ENCODE peak calls at places on chromosomes 4 and X, in eight cellular contexts. G is MM.1S, P is AG09309, U is fibroblast of mammary gland, X is breast epithelium, I is IMR-90, R is MCF 10A, C is A549. K is an unnamed sample.

GRCh38 chr4:80270321-80270720 is 3.9 kb downstream of the FGF5 start:
- DNase-seq in R (no peak), U (no peak), P (no peak), C (no peak), I (no peak), X (no peak), G (no peak), K (no peak)

GRCh38 chr4:128525939-128526630 is 238.5 kb upstream of the PGRMC2 start:
- DNase-seq in U (peak), P (peak), I (peak), X (no peak), R (peak), C (no peak), G (no peak), K (peak)

GRCh38 chr4:2433609-2434350 is 15.0 kb downstream of the CFAP99 start:
- DNase-seq in G (no peak), X (no peak), P (no peak), C (no peak), R (no peak), I (no peak), U (no peak), K (no peak)

GRCh38 chrX:67781132-67781531 is 237.3 kb downstream of the AR start:
- DNase-seq in P (no peak), X (no peak), R (no peak), G (no peak), U (peak), C (no peak), I (no peak), K (no peak)

GRCh38 chrX:5142644-5143043 is 1086.0 kb downstream of the NLGN4X start:
- DNase-seq in C (no peak), I (no peak), P (no peak), X (no peak), R (no peak), G (no peak), U (no peak), K (no peak)

GRCh38 chr4:119046263-119046662 is 89.4 kb upstream of the MYOZ2 start:
- DNase-seq in C (no peak), R (no peak), X (no peak), I (no peak), U (no peak), P (no peak), G (peak), K (no peak)

GRCh38 chr4:71680706-71681105 is 103.2 kb downstream of the GC start:
- DNase-seq in U (no peak), X (no peak), P (no peak), R (no peak), C (no peak), I (no peak), G (no peak), K (peak)

GRCh38 chr4:130368668-130369067 is 1272.7 kb downstream of the C4orf33 start:
- DNase-seq in U (no peak), X (no peak), I (no peak), G (no peak), R (no peak), C (no peak), P (no peak), K (no peak)

GRCh38 chr4:1010522-1011021 is 854 bp upstream of the FGFRL1 start:
- DNase-seq in I (peak), P (peak), X (no peak), G (no peak), C (no peak), R (peak), U (peak), K (peak)

DNA sequence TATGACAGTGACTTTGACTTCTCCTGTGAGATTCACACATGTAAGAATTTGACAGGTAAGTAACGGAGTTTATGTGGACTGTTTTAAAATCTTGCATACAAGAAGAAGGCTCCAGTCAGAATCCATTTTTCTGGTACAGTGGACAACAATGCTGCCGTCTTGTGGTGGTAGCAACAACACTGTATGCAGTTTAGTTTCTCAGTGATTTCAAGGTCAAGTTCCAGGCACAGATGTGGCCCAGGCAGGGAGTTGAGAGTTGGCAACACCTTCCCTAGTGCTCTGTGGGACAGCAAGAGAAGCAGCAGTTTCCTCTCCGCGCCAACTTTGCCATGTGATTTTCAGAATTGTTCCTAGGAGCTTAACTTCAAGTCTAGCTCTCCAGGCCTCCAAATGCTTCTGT is 56.0 kb upstream of the STPG2 start:
- DNase-seq in X (no peak), G (no peak), R (no peak), C (no peak), I (no peak), P (no peak), U (peak), K (no peak)
- TF ChIP-seq CTCF in X (no peak), G (no peak), R (no peak), C (no peak), I (no peak), P (peak), U (no peak), K (no peak)

GRCh38 chr4:65865489-65865888 is 195.2 kb upstream of the EPHA5 start:
- DNase-seq in U (peak), C (no peak), P (no peak), G (no peak), R (peak), X (no peak), I (no peak), K (peak)
- TF ChIP-seq CTCF in U (peak), C (no peak), P (peak), G (no peak), R (peak), X (no peak), I (peak), K (peak)

DNA sequence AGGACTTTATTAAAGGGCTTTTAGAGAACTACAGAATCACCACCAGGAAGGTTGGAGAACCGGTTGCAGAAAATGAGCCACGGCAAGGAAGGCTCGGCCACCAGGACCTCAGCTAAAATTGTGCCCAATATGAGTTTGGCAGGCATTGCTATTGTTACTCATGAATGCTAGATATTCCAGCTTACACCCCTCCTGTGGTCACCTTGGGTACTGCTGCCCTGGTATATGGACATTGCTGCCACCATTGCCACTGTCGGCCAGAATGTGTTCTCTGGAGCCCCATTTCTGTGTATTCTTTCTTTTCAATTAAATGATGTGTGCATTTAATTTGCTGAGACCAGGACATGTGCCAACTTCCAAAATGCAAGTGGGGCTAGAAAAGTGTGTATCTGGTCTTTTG is 626.7 kb upstream of the BOD1L1 start:
- DNase-seq in U (peak), C (peak), R (peak), G (peak), P (no peak), X (no peak), I (peak), K (peak)
- TF ChIP-seq CTCF in U (peak), C (no peak), R (peak), G (peak), P (peak), X (peak), I (peak), K (peak)

DNA sequence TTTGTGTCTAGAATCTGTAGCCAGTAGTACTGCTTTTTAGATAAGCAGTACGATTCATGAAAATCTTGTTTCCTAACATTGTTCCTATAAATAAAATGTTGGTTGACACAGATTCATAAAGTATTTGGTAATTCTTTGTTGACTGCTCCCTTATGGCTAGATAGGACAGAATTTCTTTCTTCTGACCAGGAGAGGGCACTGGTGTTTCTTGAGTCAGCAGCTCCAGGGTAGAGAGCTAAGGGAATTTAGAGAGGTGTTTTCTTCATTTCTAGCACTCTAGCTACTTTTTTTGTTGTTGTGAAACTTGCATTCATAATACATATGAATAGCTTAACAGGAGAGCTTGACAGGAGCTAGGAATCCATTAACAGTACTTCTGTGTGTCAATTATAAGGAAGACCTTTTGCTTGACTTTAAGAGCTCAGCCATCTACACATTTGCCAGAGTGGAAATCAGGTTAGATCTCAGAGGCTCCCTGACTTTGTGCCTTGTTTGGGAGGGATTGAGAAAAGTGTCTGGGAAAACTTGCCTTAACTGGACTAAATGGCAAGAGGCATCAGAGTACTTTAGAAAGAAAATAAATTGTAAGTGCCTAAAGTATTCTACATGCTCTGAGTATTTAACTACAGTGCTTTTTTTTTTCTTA is 756.1 kb downstream of the SH3BGRL start:
- DNase-seq in C (peak), U (peak), G (peak), P (no peak), X (no peak), I (peak), R (peak), K (no peak)
- TF ChIP-seq CTCF in C (peak), U (peak), G (peak), P (no peak), X (peak), I (peak), R (peak), K (no peak)

GRCh38 chr4:27861381-27861787 is 1000.7 kb downstream of the STIM2 start:
- DNase-seq in G (peak), R (peak), X (no peak), I (peak), P (peak), C (no peak), U (peak), K (peak)
- TF ChIP-seq CTCF in G (peak), R (peak), X (peak), I (peak), P (peak), C (peak), U (peak), K (peak)

DNA sequence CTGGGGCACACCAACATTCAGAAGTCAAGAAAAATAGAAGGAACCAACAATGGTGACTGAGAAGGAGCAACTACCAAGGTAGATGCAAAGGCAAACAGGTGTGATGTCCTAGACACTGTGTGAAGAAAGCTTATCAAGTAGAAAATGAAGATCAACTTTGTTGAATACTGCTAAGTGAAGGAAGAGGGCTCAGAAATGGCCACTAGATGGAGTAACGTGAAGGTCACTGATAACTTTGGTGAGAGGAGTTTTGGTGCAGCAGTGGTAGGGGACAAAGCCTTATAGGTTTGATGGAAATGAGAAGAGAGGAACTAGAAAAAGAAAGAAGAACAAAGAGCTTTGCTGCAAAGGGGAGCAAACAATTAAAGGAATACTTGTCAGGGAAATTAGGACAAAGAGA is 23.5 kb downstream of the OTC start:
- DNase-seq in C (peak), X (no peak), U (peak), I (no peak), G (peak), P (no peak), R (peak), K (peak)
- TF ChIP-seq CTCF in C (peak), X (no peak), U (peak), I (peak), G (peak), P (peak), R (peak), K (peak)

GRCh38 chr4:183758006-183758734 is 99.1 kb downstream of the TRAPPC11 start:
- DNase-seq in X (peak), R (no peak), G (no peak), U (peak), I (no peak), C (no peak), P (no peak), K (peak)
- TF ChIP-seq CTCF in X (no peak), R (no peak), G (no peak), U (peak), I (peak), C (no peak), P (no peak), K (peak)

GRCh38 chr4:37890501-37891220 is at the start of gene TBC1D1:
- DNase-seq in G (peak), U (no peak), R (peak), C (no peak), I (no peak), X (no peak), P (no peak), K (no peak)

GRCh38 chr4:37892641-37893040 is 1.8 kb downstream of the TBC1D1 start:
- DNase-seq in X (no peak), C (no peak), P (no peak), G (peak), I (no peak), R (no peak), U (no peak), K (no peak)

GRCh38 chr4:37893164-37893563 is 2.3 kb downstream of the TBC1D1 start:
- DNase-seq in C (no peak), X (no peak), P (no peak), U (no peak), I (no peak), R (no peak), G (no peak), K (no peak)

GRCh38 chr4:37889849-37890500 is 909 bp upstream of the TBC1D1 start:
- DNase-seq in U (peak), R (no peak), C (no peak), X (no peak), P (no peak), I (peak), G (no peak), K (no peak)

GRCh38 chr4:37891221-37892159 is 606 bp downstream of the TBC1D1 start:
- DNase-seq in U (peak), P (no peak), X (no peak), I (peak), G (peak), C (peak), R (peak), K (no peak)
- TF ChIP-seq CTCF in U (no peak), P (no peak), X (no peak), I (no peak), G (no peak), C (no peak), R (no peak), K (no peak)

DNA sequence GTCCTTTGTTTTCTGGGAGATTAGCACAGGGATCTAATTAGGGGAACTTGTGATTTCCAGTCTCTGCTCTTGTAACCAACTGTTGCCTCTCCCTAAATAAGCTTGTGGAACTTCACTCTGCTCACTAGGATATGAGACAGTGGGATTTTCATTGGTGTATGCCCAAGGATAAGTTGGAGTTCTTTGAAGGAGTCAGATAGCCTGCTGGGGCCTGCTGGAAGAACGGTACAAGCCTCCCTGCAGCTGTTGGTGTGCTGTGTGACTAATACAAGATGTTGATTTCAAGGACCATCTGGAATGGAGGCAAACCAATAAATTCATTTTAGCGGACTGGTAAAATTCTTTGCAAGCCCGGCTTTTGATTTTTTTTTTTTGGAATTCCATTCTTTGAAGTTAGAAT is 167.0 kb downstream of the AASDH start:
- DNase-seq in G (no peak), I (peak), P (no peak), U (peak), R (no peak), X (no peak), C (no peak), K (no peak)
- TF ChIP-seq CTCF in G (no peak), I (no peak), P (no peak), U (no peak), R (no peak), X (no peak), C (no peak), K (no peak)

GRCh38 chrX:80184854-80185253 is 170.3 kb downstream of the TBX22 start:
- DNase-seq in U (no peak), X (no peak), C (no peak), G (no peak), I (no peak), P (no peak), R (no peak), K (no peak)

GRCh38 chrX:80181079-80181478 is 166.5 kb downstream of the TBX22 start:
- DNase-seq in P (no peak), R (peak), C (no peak), X (no peak), I (no peak), G (no peak), U (no peak), K (no peak)
- TF ChIP-seq CTCF in P (no peak), R (no peak), C (no peak), X (no peak), I (no peak), G (peak), U (peak), K (no peak)

K was measured in fibroblast of pulmonary artery.